ENCODE peak calls at places on chromosomes 12 and 14, in four cellular contexts. B, E, Y and N are unnamed samples.

GRCh38 chr14:96698846-96699543 is 98.2 kb upstream of the VRK1 start:
- DNase-seq in B (peak), E (no peak), Y (no peak), N (no peak)

GRCh38 chr12:94988471-94988870 is 15.0 kb downstream of the NDUFA12 start:
- DNase-seq in B (no peak), Y (peak), E (no peak), N (no peak)

GRCh38 chr12:34402899-34403705 is 380.8 kb downstream of the ALG10 start:
- DNase-seq in Y (no peak), B (peak), E (no peak), N (no peak)

GRCh38 chr12:12209043-12209442 is 57.8 kb downstream of the LRP6 start:
- DNase-seq in Y (no peak), E (no peak), B (no peak), N (no peak)

GRCh38 chr12:34403706-34404376 is 381.5 kb downstream of the ALG10 start:
- DNase-seq in B (no peak), Y (no peak), E (no peak), N (no peak)

GRCh38 chr14:51095854-51096823 is 1.2 kb upstream of the TRIM9 start:
- DNase-seq in Y (no peak), E (peak), B (no peak), N (no peak)

GRCh38 chr12:10638728-10639127 is 25.3 kb upstream of the MAGOHB start:
- DNase-seq in B (no peak), E (no peak), Y (no peak), N (no peak)

GRCh38 chr12:12224240-12224940 is 42.5 kb downstream of the LRP6 start:
- DNase-seq in Y (no peak), E (peak), B (no peak), N (no peak)

GRCh38 chr14:60311417-60311816 is 62.4 kb downstream of the PPM1A start:
- DNase-seq in Y (no peak), B (no peak), E (peak), N (no peak)

GRCh38 chr14:101459392-101459900 is 101.8 kb upstream of the DIO3 start:
- DNase-seq in Y (no peak), E (no peak), B (no peak), N (no peak)

GRCh38 chr12:127987199-127987901 is 279.6 kb upstream of the TMEM132C start:
- DNase-seq in B (no peak), E (no peak), Y (no peak), N (no peak)

GRCh38 chr12:114820773-114821172 is 136.8 kb upstream of the TBX3 start:
- DNase-seq in Y (no peak), B (no peak), E (no peak), N (no peak)

GRCh38 chr12:117968826-117969659 is at the start of gene KSR2:
- DNase-seq in B (peak), E (no peak), Y (peak), N (peak)

GRCh38 chr12:109199324-109199723 is 82.9 kb downstream of the ACACB start:
- DNase-seq in B (no peak), E (no peak), Y (no peak), N (no peak)

GRCh38 chr12:81300454-81300853 is 222.6 kb downstream of the ACSS3 start:
- DNase-seq in B (no peak), Y (no peak), E (no peak), N (peak)

GRCh38 chr12:11228268-11228879 is 41.1 kb downstream of the PRB3 start:
- DNase-seq in B (peak), E (peak), Y (peak), N (peak)

GRCh38 chr14:22994762-22995275 is 12.5 kb upstream of the AJUBA start:
- DNase-seq in Y (peak), E (peak), B (peak), N (peak)

GRCh38 chr12:25825494-25825893 is 133.0 kb upstream of the RASSF8 start:
- DNase-seq in B (no peak), E (no peak), Y (no peak), N (peak)

GRCh38 chr14:48350971-48351370 is 675.6 kb upstream of the MDGA2 start:
- DNase-seq in B (no peak), Y (no peak), E (peak), N (no peak)

GRCh38 chr14:77305696-77306095 is 15.0 kb downstream of the POMT2 start:
- DNase-seq in B (no peak), E (no peak), Y (no peak), N (no peak)

GRCh38 chr12:110687770-110688169 is 1.1 kb downstream of the HVCN1 start:
- DNase-seq in B (no peak), E (no peak), Y (peak), N (no peak)

GRCh38 chr12:128298091-128298490 is 31.1 kb downstream of the TMEM132C start:
- DNase-seq in B (no peak), Y (no peak), E (no peak), N (no peak)

GRCh38 chr12:124795081-124795948 is 68.3 kb downstream of the SCARB1 start:
- DNase-seq in E (no peak), B (no peak), Y (no peak), N (no peak)

GRCh38 chr12:55938826-55939501 is 8.0 kb downstream of the DGKA start:
- DNase-seq in E (no peak), Y (no peak), B (no peak), N (no peak)

GRCh38 chr12:117576053-117576452 is 214.6 kb upstream of the NOS1 start:
- DNase-seq in B (no peak), E (no peak), Y (no peak), N (no peak)

GRCh38 chr14:89394920-89395319 is 22.1 kb downstream of the FOXN3 start:
- DNase-seq in E (no peak), Y (no peak), B (no peak), N (no peak)

GRCh38 chr14:28677381-28677780 is 89.2 kb upstream of the FOXG1 start:
- DNase-seq in E (no peak), B (no peak), Y (no peak), N (peak)

GRCh38 chr14:66709292-66709691 is 201.3 kb downstream of the GPHN start:
- DNase-seq in E (peak), B (no peak), Y (no peak), N (no peak)

GRCh38 chr12:26123482-26123980 is 1.3 kb downstream of the BHLHE41 start:
- DNase-seq in Y (no peak), B (no peak), E (peak), N (no peak)

DNA sequence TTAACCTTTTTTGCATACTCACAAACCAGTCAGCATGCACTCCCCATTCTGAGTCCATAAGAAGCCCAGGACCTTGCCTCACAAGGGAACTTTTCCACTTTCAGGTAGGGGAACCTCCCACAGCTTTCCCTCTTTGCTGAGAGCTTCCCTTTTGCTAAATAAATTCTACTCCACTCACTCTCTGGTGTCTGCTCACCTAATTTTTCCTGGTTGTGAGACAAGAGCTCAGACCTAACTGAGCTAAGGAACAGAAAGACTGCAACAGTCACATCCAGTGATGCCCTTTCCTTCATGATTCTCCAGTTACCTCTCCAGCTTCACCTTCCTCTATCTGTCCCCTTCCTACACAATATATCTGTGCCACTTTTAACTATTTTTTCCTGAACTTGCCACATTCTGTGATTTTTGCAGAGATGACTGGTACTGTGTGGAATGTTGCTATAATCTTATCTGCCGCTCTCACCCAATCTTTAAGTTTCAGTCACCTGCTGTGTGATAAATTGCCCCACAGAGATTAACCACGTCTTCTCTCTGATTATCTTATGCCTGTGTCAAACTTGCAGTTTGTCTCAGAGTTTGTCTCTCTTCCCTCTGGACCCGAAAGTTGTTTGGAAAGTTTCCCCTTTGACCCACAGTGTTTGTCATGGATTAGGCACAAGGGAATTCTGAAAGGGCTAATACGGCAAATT is 737.1 kb upstream of the FLRT2 start:
- DNase-seq in Y (no peak), E (no peak), B (no peak), N (no peak)
- H3K4me2 ChIP-seq in Y (no peak), E (no peak), B (no peak), N (no peak)

GRCh38 chr12:49111206-49111605 is 559 bp upstream of the LMBR1L start:
- DNase-seq in B (no peak), E (no peak), Y (no peak), N (no peak)
- H3K4me3 ChIP-seq in B (peak), E (peak), Y (peak), N (peak)

DNA sequence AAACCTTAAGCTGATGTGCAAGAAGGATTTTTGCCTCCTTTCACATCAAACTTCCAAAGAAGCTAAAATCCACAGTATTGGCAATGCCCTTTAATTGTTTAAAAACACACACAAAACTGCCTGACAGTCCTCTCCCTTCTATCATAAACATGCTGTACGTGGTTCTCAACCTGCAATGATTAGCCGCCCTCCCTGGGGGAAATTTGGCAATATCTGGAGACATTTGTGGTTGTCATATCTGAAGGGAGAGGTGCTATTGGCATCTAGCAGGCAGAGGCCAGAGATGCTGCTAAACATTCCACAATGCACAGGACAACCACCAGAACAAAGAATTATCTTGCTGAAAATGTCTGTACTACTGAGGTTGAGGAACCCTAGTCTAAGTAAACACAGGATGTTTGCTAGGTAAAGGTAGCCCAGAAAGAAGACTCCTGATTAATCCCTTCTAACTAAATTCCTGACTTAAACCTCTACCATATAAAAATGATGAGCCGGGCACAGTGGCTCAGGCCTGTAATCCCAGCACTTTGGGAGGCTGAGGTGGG is 1.2 kb downstream of the ACOT6 start:
- DNase-seq in E (no peak), B (no peak), Y (no peak), N (no peak)
- H3K4me2 ChIP-seq in E (no peak), B (no peak), Y (no peak), N (peak)

DNA sequence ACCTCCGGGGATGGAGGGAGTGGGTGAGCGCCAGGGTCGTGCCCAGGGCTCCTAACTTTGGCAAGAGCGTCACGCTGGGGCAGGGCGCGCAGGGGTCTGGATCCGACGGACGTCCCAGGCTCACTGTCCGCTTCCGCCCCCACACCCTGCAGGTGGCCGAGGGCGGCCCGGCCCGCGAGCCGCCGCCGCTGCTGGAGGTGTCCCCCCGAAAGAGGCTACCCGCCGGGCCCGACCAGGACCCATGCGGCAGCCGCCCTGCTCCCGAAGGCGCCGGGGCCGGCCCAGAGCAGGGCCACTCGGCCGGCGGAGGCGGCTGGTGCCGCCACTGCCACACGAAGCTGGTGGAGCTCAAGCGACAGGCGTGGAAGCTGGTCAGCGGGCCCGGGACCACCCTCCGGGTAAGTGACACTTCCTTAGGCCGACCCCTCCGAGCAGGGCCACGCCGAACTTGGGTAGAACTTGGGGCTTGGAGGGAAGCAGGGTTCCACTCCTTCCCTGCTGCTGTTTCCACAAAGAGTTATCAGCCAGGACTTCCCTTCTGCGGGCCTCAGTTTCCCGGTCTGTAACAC is 588 bp downstream of the KIF26A start:
- DNase-seq in B (no peak), Y (no peak), E (no peak), N (no peak)
- H3K4me3 ChIP-seq in B (no peak), Y (no peak), E (no peak), N (peak)

GRCh38 chr14:61598980-61599379 is 96.3 kb upstream of the HIF1A start:
- DNase-seq in E (no peak), B (no peak), Y (peak), N (no peak)
- H3K4me2 ChIP-seq in E (peak), B (no peak), Y (peak), N (no peak)

DNA sequence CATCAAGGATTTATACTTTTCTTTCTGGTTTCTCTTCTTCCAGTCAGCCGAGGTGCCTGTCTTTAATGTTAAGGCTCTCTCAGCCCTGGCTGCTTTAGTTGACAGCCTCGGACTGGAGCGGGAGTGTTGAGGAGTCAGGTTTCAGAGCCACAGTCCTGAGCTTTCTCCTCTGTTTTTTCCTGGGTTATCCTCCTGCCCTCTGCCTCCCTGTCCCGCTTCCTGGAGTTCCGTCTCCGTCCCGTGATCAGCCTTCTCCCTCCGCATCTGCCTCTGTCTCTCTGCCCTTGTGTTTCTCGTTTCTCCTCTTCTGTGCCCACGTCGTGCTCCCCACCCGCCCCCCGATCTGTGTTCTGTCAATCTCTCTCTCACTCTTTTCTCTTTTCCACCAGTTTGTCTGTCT is 33.0 kb downstream of the IQSEC3 start:
- DNase-seq in E (peak), B (no peak), Y (no peak), N (peak)
- H3K4me3 ChIP-seq in E (no peak), B (no peak), Y (no peak), N (peak)

DNA sequence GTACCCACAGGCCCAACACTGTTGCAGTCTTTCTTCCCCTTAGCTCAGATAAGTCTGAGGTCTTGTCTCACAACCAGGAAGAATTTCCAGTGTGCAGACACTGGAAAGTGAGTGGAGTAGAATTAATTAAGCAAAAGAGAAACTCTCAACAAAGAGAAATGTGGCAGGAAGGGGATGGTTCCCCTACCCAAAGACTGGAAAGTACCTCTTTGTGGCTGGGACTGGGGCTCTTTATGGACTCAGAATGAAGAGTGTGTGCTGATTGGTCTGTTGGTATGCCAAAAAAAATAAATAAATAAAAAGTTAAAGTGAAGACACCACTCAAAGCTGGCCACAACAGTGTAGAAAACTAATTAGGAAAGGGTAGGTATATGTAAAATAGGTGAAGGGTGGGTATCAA is 26.4 kb downstream of the GLIPR1L1 start:
- DNase-seq in Y (no peak), B (no peak), E (no peak), N (no peak)
- H3K4me2 ChIP-seq in Y (no peak), B (no peak), E (no peak), N (no peak)